ENCODE peak calls at places on chromosomes 11 and 22, in five cellular contexts. One of them, this sample, is unnamed.
A peak's percentile ranks its signal among the peaks of the same experiment; 100 is the strongest.

GRCh38 chr11:117180020-117180419 is 1.5 kb downstream of the SIDT2 start:
- DNase-seq in heart left ventricle: no peak
- DNase-seq in GM19239: no peak
- DNase-seq in NB4: no peak
- DNase-seq in erythroblast: peak; percentile 41
- DNase-seq in this sample: no peak

GRCh38 chr22:27046126-27046525 is 388.7 kb downstream of the MIAT start:
- DNase-seq in heart left ventricle: no peak
- DNase-seq in NB4: no peak
- DNase-seq in erythroblast: no peak
- DNase-seq in GM19239: no peak
- DNase-seq in this sample: no peak

GRCh38 chr22:37553725-37554124 is 6.6 kb upstream of the CDC42EP1 start:
- DNase-seq in erythroblast: no peak
- DNase-seq in NB4: no peak
- DNase-seq in GM19239: no peak
- DNase-seq in heart left ventricle: no peak
- DNase-seq in this sample: no peak

GRCh38 chr11:130801287-130802146 is 114.8 kb downstream of the SNX19 start:
- DNase-seq in heart left ventricle: no peak
- DNase-seq in GM19239: no peak
- DNase-seq in erythroblast: no peak
- DNase-seq in NB4: no peak
- DNase-seq in this sample: no peak

GRCh38 chr11:70876685-70877084 is 375.7 kb downstream of the SHANK2 start:
- DNase-seq in GM19239: no peak
- DNase-seq in erythroblast: no peak
- DNase-seq in NB4: no peak
- DNase-seq in heart left ventricle: no peak
- DNase-seq in this sample: no peak

GRCh38 chr11:119120639-119121007 is 757 bp upstream of the HINFP start:
- DNase-seq in heart left ventricle: no peak
- DNase-seq in erythroblast: no peak
- DNase-seq in NB4: peak; percentile 39
- DNase-seq in GM19239: no peak
- DNase-seq in this sample: peak; percentile 50

GRCh38 chr22:37063436-37064420 is 12.2 kb downstream of the KCTD17 start:
- DNase-seq in GM19239: no peak
- DNase-seq in NB4: no peak
- DNase-seq in heart left ventricle: peak; percentile 21
- DNase-seq in erythroblast: no peak
- DNase-seq in this sample: no peak

GRCh38 chr11:60119708-60120107 is 31.2 kb downstream of the MS4A2 start:
- DNase-seq in GM19239: no peak
- DNase-seq in heart left ventricle: no peak
- DNase-seq in NB4: peak; percentile 75
- DNase-seq in erythroblast: no peak
- DNase-seq in this sample: no peak

GRCh38 chr11:63548178-63548577 is 11.6 kb downstream of the PLAAT4 start:
- DNase-seq in NB4: no peak
- DNase-seq in GM19239: no peak
- DNase-seq in erythroblast: no peak
- DNase-seq in heart left ventricle: no peak
- DNase-seq in this sample: no peak

GRCh38 chr11:83219095-83219494 is 25.6 kb downstream of the ANKRD42 start:
- DNase-seq in GM19239: no peak
- DNase-seq in NB4: peak; percentile 23
- DNase-seq in erythroblast: no peak
- DNase-seq in heart left ventricle: no peak
- DNase-seq in this sample: no peak

GRCh38 chr22:46149493-46149997 is 781 bp upstream of the PPARA start:
- DNase-seq in erythroblast: peak; percentile 54
- DNase-seq in heart left ventricle: peak; percentile 76
- DNase-seq in NB4: peak; percentile 49
- DNase-seq in GM19239: no peak
- DNase-seq in this sample: no peak

GRCh38 chr11:2530855-2531200 is 86.0 kb downstream of the KCNQ1 start:
- DNase-seq in NB4: no peak
- DNase-seq in heart left ventricle: peak; percentile 19
- DNase-seq in GM19239: no peak
- DNase-seq in erythroblast: no peak
- DNase-seq in this sample: no peak

GRCh38 chr22:28931844-28932561 is 48.6 kb downstream of the ZNRF3 start:
- DNase-seq in erythroblast: no peak
- DNase-seq in heart left ventricle: no peak
- DNase-seq in NB4: no peak
- DNase-seq in GM19239: no peak
- DNase-seq in this sample: no peak

GRCh38 chr22:22022255-22022840 is 39.8 kb upstream of the TOP3B start:
- DNase-seq in GM19239: no peak
- DNase-seq in NB4: no peak
- DNase-seq in heart left ventricle: no peak
- DNase-seq in erythroblast: no peak
- DNase-seq in this sample: peak; percentile 61

GRCh38 chr11:102891736-102892135 is 17.0 kb upstream of the MMP12 start:
- DNase-seq in GM19239: no peak
- DNase-seq in NB4: no peak
- DNase-seq in heart left ventricle: no peak
- DNase-seq in erythroblast: no peak
- DNase-seq in this sample: no peak

GRCh38 chr11:406796-407650 is 7.8 kb downstream of the SIGIRR start:
- DNase-seq in erythroblast: peak; percentile 88
- DNase-seq in heart left ventricle: peak; percentile 88
- DNase-seq in GM19239: peak; percentile 100
- DNase-seq in NB4: peak; percentile 91
- DNase-seq in this sample: peak; percentile 95

GRCh38 chr11:32310218-32310601 is 125.1 kb downstream of the WT1 start:
- DNase-seq in GM19239: no peak
- DNase-seq in erythroblast: no peak
- DNase-seq in heart left ventricle: no peak
- DNase-seq in NB4: no peak
- DNase-seq in this sample: no peak

GRCh38 chr11:70468256-70469230 is 70.2 kb downstream of the CTTN start:
- DNase-seq in NB4: no peak
- DNase-seq in erythroblast: no peak
- DNase-seq in heart left ventricle: no peak
- DNase-seq in GM19239: no peak
- DNase-seq in this sample: peak; percentile 22

GRCh38 chr11:56404393-56404792 is 8.1 kb upstream of the OR5AL1 start:
- DNase-seq in heart left ventricle: no peak
- DNase-seq in erythroblast: no peak
- DNase-seq in NB4: no peak
- DNase-seq in GM19239: no peak
- DNase-seq in this sample: no peak

GRCh38 chr22:32617271-32617670 is 142.7 kb downstream of the FBXO7 start:
- DNase-seq in GM19239: no peak
- DNase-seq in heart left ventricle: no peak
- DNase-seq in erythroblast: no peak
- DNase-seq in NB4: no peak
- DNase-seq in this sample: no peak

GRCh38 chr11:120034176-120034575 is 103.7 kb downstream of the TRIM29 start:
- DNase-seq in heart left ventricle: no peak
- DNase-seq in NB4: no peak
- DNase-seq in erythroblast: no peak
- DNase-seq in GM19239: no peak
- DNase-seq in this sample: no peak

GRCh38 chr22:45968751-45969413 is 8.1 kb downstream of the WNT7B start:
- DNase-seq in heart left ventricle: no peak
- DNase-seq in NB4: peak; percentile 78
- DNase-seq in erythroblast: no peak
- DNase-seq in GM19239: no peak
- DNase-seq in this sample: no peak